ENCODE peak calls at places on chromosomes 12 and 14, in ten cellular contexts. N is GM04504; K is CD8-positive, alpha-beta memory T cell; X is Right ventricle myocardium inferior; P is amniotic stem cell; S is NCI-H1694; M is germinal center; F is NCI-H774; W is ureter; U is Right ventricle myocardium superior. R is an unnamed sample.

GRCh38 chr12:19430988-19431387 is 8.3 kb upstream of the AEBP2 start:
- DNase-seq in N (no peak), K (no peak), X (no peak), P (no peak), S (no peak), M (no peak), F (no peak), W (no peak), U (no peak), R (no peak)

GRCh38 chr14:37974421-37974820 is 233.3 kb upstream of the SSTR1 start:
- DNase-seq in N (no peak), K (no peak), X (no peak), P (no peak), S (no peak), M (no peak), F (no peak), W (no peak), U (no peak), R (no peak)

GRCh38 chr12:51753980-51754675 is 94.4 kb downstream of the FIGNL2 start:
- DNase-seq in N (no peak), K (no peak), X (no peak), P (no peak), S (no peak), M (no peak), F (no peak), W (no peak), U (no peak), R (no peak)

GRCh38 chr14:92463141-92463540 is 50.4 kb upstream of the RIN3 start:
- DNase-seq in N (no peak), K (no peak), X (no peak), P (no peak), S (no peak), M (no peak), F (no peak), W (peak), U (no peak), R (no peak)

GRCh38 chr14:56891226-56891625 is 80.9 kb upstream of the OTX2 start:
- DNase-seq in N (no peak), K (no peak), X (no peak), P (no peak), S (no peak), M (no peak), F (no peak), W (no peak), U (no peak), R (no peak)

GRCh38 chr12:113115455-113116126 is 20.0 kb downstream of the RASAL1 start:
- DNase-seq in N (no peak), K (no peak), X (no peak), P (no peak), S (no peak), M (no peak), F (no peak), W (no peak), U (peak), R (no peak)

GRCh38 chr12:103858953-103859601 is 18.0 kb upstream of the NT5DC3 start:
- DNase-seq in N (peak), K (no peak), X (no peak), P (peak), S (no peak), M (no peak), F (no peak), W (peak), U (no peak), R (no peak)

GRCh38 chr12:105705765-105706164 is 375.3 kb downstream of the C12orf75 start:
- DNase-seq in N (peak), K (no peak), X (no peak), P (peak), S (peak), M (peak), F (peak), W (no peak), U (no peak), R (peak)

GRCh38 chr14:54719406-54719805 is 152.5 kb downstream of the SAMD4A start:
- DNase-seq in N (no peak), K (no peak), X (no peak), P (no peak), S (no peak), M (no peak), F (no peak), W (no peak), U (no peak), R (no peak)

GRCh38 chr12:14185441-14186192 is 179.9 kb upstream of the ATF7IP start:
- DNase-seq in N (peak), K (peak), X (no peak), P (peak), S (peak), M (peak), F (peak), W (no peak), U (no peak), R (peak)

GRCh38 chr12:64584173-64584555 is 26.1 kb upstream of the RASSF3 start:
- DNase-seq in N (no peak), K (no peak), X (no peak), P (no peak), S (no peak), M (no peak), F (no peak), W (no peak), U (no peak), R (no peak)

GRCh38 chr14:89681086-89682018 is 264.3 kb upstream of the FOXN3 start:
- DNase-seq in N (no peak), K (peak), X (no peak), P (no peak), S (no peak), M (no peak), F (no peak), W (no peak), U (no peak), R (no peak)

GRCh38 chr14:20801726-20802125 is 918 bp downstream of the RNASE1 start:
- DNase-seq in N (no peak), K (no peak), X (no peak), P (no peak), S (no peak), M (no peak), F (no peak), W (no peak), U (peak), R (no peak)

GRCh38 chr14:102317564-102318248 is 1.8 kb upstream of the ZNF839 start:
- DNase-seq in N (no peak), K (no peak), X (no peak), P (no peak), S (peak), M (no peak), F (peak), W (no peak), U (no peak), R (peak)

GRCh38 chr14:37709419-37710195 is 114.2 kb downstream of the TTC6 start:
- DNase-seq in N (no peak), K (no peak), X (no peak), P (no peak), S (peak), M (no peak), F (no peak), W (no peak), U (no peak), R (peak)

GRCh38 chr12:49971141-49971540 is 1.6 kb upstream of the AQP6 start:
- DNase-seq in N (no peak), K (no peak), X (no peak), P (no peak), S (no peak), M (no peak), F (no peak), W (no peak), U (no peak), R (no peak)

GRCh38 chr14:60508707-60509437 is at the start of gene SIX6:
- DNase-seq in N (no peak), K (no peak), X (no peak), P (no peak), S (peak), M (no peak), F (no peak), W (no peak), U (no peak), R (no peak)

GRCh38 chr12:68336754-68337343 is 4.7 kb upstream of the MDM1 start:
- DNase-seq in N (no peak), K (no peak), X (no peak), P (no peak), S (no peak), M (no peak), F (peak), W (peak), U (no peak), R (no peak)

GRCh38 chr12:112978163-112979081 is at the start of gene OAS2:
- DNase-seq in N (peak), K (peak), X (peak), P (peak), S (no peak), M (peak), F (no peak), W (peak), U (peak), R (peak)

GRCh38 chr12:56375598-56376434 is 13.2 kb upstream of the APOF start:
- DNase-seq in N (no peak), K (no peak), X (no peak), P (no peak), S (no peak), M (peak), F (no peak), W (peak), U (no peak), R (peak)

GRCh38 chr14:33505295-33505962 is 445.4 kb downstream of the EGLN3 start:
- DNase-seq in N (no peak), K (no peak), X (no peak), P (no peak), S (no peak), M (no peak), F (no peak), W (no peak), U (no peak), R (no peak)

GRCh38 chr12:108842364-108842763 is 15.0 kb downstream of the SSH1 start:
- DNase-seq in N (no peak), K (no peak), X (no peak), P (no peak), S (no peak), M (no peak), F (no peak), W (peak), U (no peak), R (no peak)

GRCh38 chr14:68665792-68666195 is 127.1 kb downstream of the ZFP36L1 start:
- DNase-seq in N (no peak), K (no peak), X (no peak), P (no peak), S (no peak), M (no peak), F (no peak), W (peak), U (no peak), R (peak)

GRCh38 chr12:69046372-69046771 is 113.4 kb upstream of the CPM start:
- DNase-seq in N (no peak), K (no peak), X (no peak), P (no peak), S (no peak), M (no peak), F (no peak), W (no peak), U (no peak), R (no peak)

GRCh38 chr14:32078794-32079663 is 1.9 kb downstream of the ARHGAP5 start:
- DNase-seq in N (no peak), K (no peak), X (no peak), P (no peak), S (no peak), M (no peak), F (no peak), W (no peak), U (no peak), R (no peak)

GRCh38 chr14:60221441-60221840 is 27.6 kb upstream of the PPM1A start:
- DNase-seq in N (no peak), K (no peak), X (no peak), P (no peak), S (no peak), M (no peak), F (no peak), W (no peak), U (no peak), R (no peak)

GRCh38 chr12:122326597-122326996 is 60.3 kb upstream of the VPS33A start:
- DNase-seq in N (no peak), K (no peak), X (no peak), P (no peak), S (no peak), M (no peak), F (no peak), W (no peak), U (no peak), R (no peak)

GRCh38 chr12:103588680-103589079 is 1.6 kb downstream of the STAB2 start:
- DNase-seq in N (no peak), K (no peak), X (no peak), P (no peak), S (no peak), M (no peak), F (no peak), W (no peak), U (no peak), R (no peak)

GRCh38 chr14:38989917-38990546 is 113.0 kb downstream of the SEC23A start:
- DNase-seq in N (no peak), K (no peak), X (no peak), P (no peak), S (no peak), M (no peak), F (no peak), W (no peak), U (no peak), R (no peak)

GRCh38 chr12:25110260-25110659 is 84.7 kb downstream of the DNAI7 start:
- DNase-seq in N (no peak), K (no peak), X (no peak), P (no peak), S (no peak), M (no peak), F (no peak), W (no peak), U (no peak), R (no peak)

GRCh38 chr14:99191663-99192621 is 80.1 kb downstream of the BCL11B start:
- DNase-seq in N (peak), K (peak), X (peak), P (no peak), S (peak), M (no peak), F (no peak), W (peak), U (peak), R (no peak)

GRCh38 chr14:57692671-57693070 is 173.2 kb downstream of the SLC35F4 start:
- DNase-seq in N (peak), K (no peak), X (no peak), P (no peak), S (peak), M (peak), F (peak), W (no peak), U (no peak), R (peak)

GRCh38 chr12:115597157-115597712 is 680.3 kb downstream of the MED13L start:
- DNase-seq in N (peak), K (no peak), X (no peak), P (no peak), S (no peak), M (no peak), F (no peak), W (no peak), U (no peak), R (no peak)

GRCh38 chr12:1591029-1591428 is 3.4 kb downstream of the FBXL14 start:
- DNase-seq in N (no peak), K (peak), X (no peak), P (no peak), S (no peak), M (peak), F (no peak), W (no peak), U (no peak), R (no peak)

GRCh38 chr14:61472025-61472672 is 150.8 kb downstream of the PRKCH start:
- DNase-seq in N (peak), K (peak), X (no peak), P (peak), S (peak), M (peak), F (no peak), W (peak), U (peak), R (no peak)

GRCh38 chr12:15555466-15555865 is 233.2 kb downstream of the PTPRO start:
- DNase-seq in N (no peak), K (no peak), X (no peak), P (no peak), S (no peak), M (no peak), F (no peak), W (no peak), U (no peak), R (no peak)

GRCh38 chr12:68119724-68120211 is 39.8 kb downstream of the IFNG start:
- DNase-seq in N (no peak), K (peak), X (no peak), P (no peak), S (no peak), M (no peak), F (no peak), W (no peak), U (no peak), R (no peak)

GRCh38 chr14:69660344-69661193 is 49.2 kb downstream of the SUSD6 start:
- DNase-seq in N (no peak), K (no peak), X (no peak), P (no peak), S (no peak), M (no peak), F (no peak), W (no peak), U (no peak), R (no peak)

GRCh38 chr12:89352242-89352491 is 134 bp downstream of the DUSP6 start:
- DNase-seq in N (no peak), K (no peak), X (no peak), P (no peak), S (no peak), M (no peak), F (peak), W (no peak), U (no peak), R (no peak)